ENCODE peak calls at places on chromosome 13, in five cellular contexts. E is ovary, R is breast epithelium, T is body of pancreas, I is IMR-90. X is an unnamed sample. For H3K36me3, the result is how much of the 10 kb centered on the place peaks cover.

GRCh38 chr13:41833851-41834250 is 127.1 kb downstream of the VWA8 start:
- DNase-seq in I (peak), E (no peak), R (no peak), T (no peak), X (no peak)

GRCh38 chr13:97028441-97029299 is 34.4 kb upstream of the OXGR1 start:
- DNase-seq in T (peak), I (peak), E (peak), R (no peak), X (no peak)

GRCh38 chr13:79679334-79679733 is 198.4 kb downstream of the NDFIP2 start:
- DNase-seq in T (peak), R (peak), I (peak), E (peak), X (peak)

GRCh38 chr13:110345701-110346100 is 38.6 kb downstream of the COL4A2 start:
- DNase-seq in I (no peak), R (no peak), T (no peak), E (no peak), X (no peak)

GRCh38 chr13:73519720-73520119 is 460.9 kb downstream of the KLF5 start:
- DNase-seq in T (no peak), E (no peak), R (no peak), I (no peak), X (no peak)

GRCh38 chr13:65310663-65311328 is 1919.3 kb downstream of the PCDH9 start:
- DNase-seq in R (no peak), T (no peak), I (no peak), E (no peak), X (no peak)

GRCh38 chr13:29568731-29569130 is 26.8 kb downstream of the SLC7A1 start:
- DNase-seq in I (no peak), E (no peak), T (no peak), R (no peak), X (no peak)

GRCh38 chr13:66576381-66576780 is 653.8 kb downstream of the PCDH9 start:
- DNase-seq in T (no peak), I (no peak), R (no peak), E (no peak), X (no peak)

GRCh38 chr13:65748227-65748626 is 1481.9 kb downstream of the PCDH9 start:
- DNase-seq in R (no peak), E (no peak), T (no peak), I (no peak), X (no peak)

GRCh38 chr13:62185631-62186256 is 770.1 kb upstream of the PCDH20 start:
- DNase-seq in I (no peak), T (no peak), E (no peak), R (no peak), X (no peak)

GRCh38 chr13:20544186-20544914 is 18.7 kb upstream of the CRYL1 start:
- DNase-seq in I (no peak), T (no peak), E (no peak), R (no peak), X (no peak)
- TF ChIP-seq POLR2A in I (no peak), T (no peak), E (no peak), R (no peak), X (no peak)

GRCh38 chr13:113493315-113493951 is 2.9 kb upstream of the DCUN1D2 start:
- DNase-seq in R (no peak), I (peak), T (no peak), E (no peak), X (no peak)

GRCh38 chr13:113497217-113497616 is 6.7 kb upstream of the DCUN1D2 start:
- DNase-seq in R (no peak), T (no peak), E (no peak), I (peak), X (no peak)

GRCh38 chr13:113491418-113491883 is 940 bp upstream of the DCUN1D2 start:
- DNase-seq in T (peak), R (no peak), I (peak), E (peak), X (no peak)

GRCh38 chr13:113491982-113492381 is 1.5 kb upstream of the DCUN1D2 start:
- DNase-seq in E (no peak), I (no peak), R (no peak), T (no peak), X (no peak)

DNA sequence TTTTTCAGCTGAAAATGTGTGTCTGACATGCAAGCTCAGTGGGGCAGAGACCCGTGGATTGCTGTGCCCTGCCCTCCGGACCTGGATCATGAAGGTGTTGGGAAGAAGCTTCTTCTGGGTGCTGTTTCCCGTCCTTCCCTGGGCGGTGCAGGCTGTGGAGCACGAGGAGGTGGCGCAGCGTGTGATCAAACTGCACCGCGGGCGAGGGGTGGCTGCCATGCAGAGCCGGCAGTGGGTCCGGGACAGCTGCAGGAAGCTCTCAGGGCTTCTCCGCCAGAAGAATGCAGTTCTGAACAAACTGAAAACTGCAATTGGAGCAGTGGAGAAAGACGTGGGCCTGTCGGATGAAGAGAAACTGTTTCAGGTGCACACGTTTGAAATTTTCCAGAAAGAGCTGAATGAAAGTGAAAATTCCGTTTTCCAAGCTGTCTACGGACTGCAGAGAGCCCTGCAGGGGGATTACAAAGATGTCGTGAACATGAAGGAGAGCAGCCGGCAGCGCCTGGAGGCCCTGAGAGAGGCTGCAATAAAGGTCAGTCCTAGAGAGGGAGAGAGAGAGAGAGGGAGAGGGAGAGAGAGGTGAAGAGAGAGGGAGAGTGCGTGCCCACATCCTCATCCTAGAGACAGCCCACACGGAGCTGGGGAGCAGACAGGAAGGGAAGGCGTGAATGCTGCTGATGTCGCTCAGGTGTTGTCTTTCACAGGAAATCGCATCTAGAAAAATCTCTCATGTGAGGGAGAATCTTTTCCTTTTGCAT is 5.2 kb upstream of the DCUN1D2 start:
- DNase-seq in T (no peak), E (no peak), R (no peak), I (peak), X (no peak)
- H3K36me3 ChIP-seq in T (under half), E (under half), R (under half), I (under half), X (under half)

DNA sequence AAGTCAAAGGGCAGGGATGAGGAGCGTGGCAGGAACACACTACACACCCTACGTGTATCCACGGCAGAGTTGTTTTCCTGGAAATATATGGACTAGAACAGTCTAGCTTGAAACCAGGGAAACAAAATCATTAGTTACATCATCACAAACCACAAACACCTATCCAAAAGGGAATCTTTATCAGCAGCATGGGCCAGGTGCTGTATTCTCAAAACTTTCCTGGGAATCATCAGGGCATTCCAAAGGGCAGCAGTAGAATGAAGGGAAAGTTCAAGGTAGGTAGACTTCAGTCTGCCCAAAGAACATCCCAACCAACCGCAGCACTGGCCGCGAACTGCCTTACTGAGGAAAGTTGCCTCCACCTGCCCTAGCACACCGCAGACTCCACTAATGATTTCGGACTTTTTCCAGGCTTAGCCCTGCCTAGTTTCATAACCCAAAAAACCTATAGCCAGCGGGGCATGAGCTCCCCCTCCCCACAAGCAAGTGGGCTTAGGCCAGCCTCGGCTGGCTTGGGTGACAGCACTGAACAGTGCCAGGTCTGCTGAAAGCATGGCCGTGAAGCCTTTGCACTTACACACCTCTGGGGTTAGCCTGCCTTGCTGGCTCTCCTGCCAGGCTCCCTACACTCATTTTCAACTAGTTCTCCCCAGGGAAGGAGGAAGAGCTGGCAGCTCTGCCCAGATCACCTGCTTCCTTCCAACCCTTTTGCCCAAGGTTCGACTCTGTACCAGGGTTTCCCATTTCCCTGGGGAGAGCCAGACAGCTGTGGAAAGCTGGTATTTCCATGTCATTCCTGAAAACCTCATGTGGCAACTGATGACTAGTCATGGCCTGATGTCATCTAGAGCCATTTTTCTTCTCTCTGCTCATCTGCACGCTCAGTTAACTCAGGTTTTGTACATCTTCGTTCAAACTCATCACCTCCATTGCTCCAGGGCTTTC is 77.3 kb upstream of the UBAC2 start:
- DNase-seq in T (no peak), R (no peak), E (no peak), I (peak), X (no peak)
- TF ChIP-seq POLR2A in T (no peak), R (no peak), E (no peak), I (no peak), X (no peak)

DNA sequence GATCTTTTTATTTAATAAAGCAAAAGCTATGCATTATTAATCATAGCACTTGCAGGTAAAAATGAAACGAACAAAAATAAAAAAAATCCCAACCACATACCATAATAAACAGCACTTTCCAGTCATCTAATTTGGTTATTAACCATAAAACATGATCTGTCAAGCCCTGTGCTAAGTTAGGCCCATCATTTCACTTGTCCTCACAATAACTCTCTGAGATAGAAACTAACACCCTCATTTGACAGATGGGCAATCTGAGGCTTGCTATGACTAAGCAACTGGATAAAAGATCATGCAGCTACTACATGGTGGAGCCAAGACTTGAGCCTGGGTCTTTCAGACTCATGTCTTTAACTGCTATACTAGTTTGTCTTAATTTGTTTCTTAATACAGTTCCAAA is 21.8 kb downstream of the PROSER1 start:
- DNase-seq in R (no peak), I (no peak), T (no peak), E (no peak), X (no peak)
- H3K36me3 ChIP-seq in R (under half), I (under half), T (under half), E (under half), X (under half)

GRCh38 chr13:44854264-44855060 is 134.8 kb downstream of the NUFIP1 start:
- DNase-seq in T (peak), I (peak), R (no peak), E (no peak), X (peak)
- TF ChIP-seq POLR2A in T (peak), I (no peak), R (no peak), E (no peak), X (peak)

DNA sequence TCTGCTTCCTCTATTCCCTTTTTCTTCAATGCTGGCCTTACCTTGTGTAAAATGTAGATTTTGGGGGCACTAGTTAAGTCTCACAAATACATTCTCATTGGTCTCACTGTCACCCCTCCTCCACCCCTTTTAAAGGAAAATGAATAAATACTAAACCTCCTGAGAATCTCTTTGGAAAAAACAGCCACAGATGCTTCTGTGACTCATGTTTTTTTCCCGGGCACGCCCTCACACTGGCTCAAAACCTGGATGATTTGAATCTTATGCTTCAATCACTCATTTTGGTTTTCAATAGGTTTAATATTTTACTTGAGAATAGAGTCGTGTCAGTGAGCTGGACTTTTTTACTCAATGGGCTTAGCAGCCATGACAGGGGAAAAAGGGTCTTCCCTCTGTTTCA is 66.0 kb upstream of the MED4 start:
- DNase-seq in I (no peak), T (no peak), E (no peak), R (no peak), X (peak)
- H3K36me3 ChIP-seq in I (under half), T (under half), E (under half), R (under half), X (under half)

GRCh38 chr13:100588350-100589177 is at the start of gene GGACT:
- DNase-seq in I (peak), R (peak), T (peak), E (peak), X (no peak)
- TF ChIP-seq POLR2A in I (no peak), R (no peak), T (peak), E (no peak), X (no peak)

GRCh38 chr13:19742651-19743050 is 40.1 kb downstream of the PSPC1 start:
- DNase-seq in I (no peak), R (no peak), T (no peak), E (no peak), X (no peak)

GRCh38 chr13:19737844-19738557 is 44.7 kb downstream of the PSPC1 start:
- DNase-seq in T (no peak), E (no peak), R (no peak), I (peak), X (no peak)
- H3K36me3 ChIP-seq in T (under half), E (under half), R (under half), I (under half), X (under half)

GRCh38 chr13:51614350-51614786 is 30.1 kb downstream of the WDFY2 start:
- DNase-seq in T (no peak), I (no peak), E (no peak), R (no peak), X (no peak)
- TF ChIP-seq POLR2A in T (peak), I (no peak), E (no peak), R (no peak), X (no peak)

X was measured in gastrocnemius medialis.